ENCODE peak calls at places on chromosomes 7 and 10, in eight cellular contexts. U is cardiac muscle cell, M is heart left ventricle, E is astrocyte, A is MM.1S, X is cardiac fibroblast, G is pancreas, L is GM20000. Y is an unnamed sample.

GRCh38 chr10:103706760-103707159 is 148.6 kb downstream of the SH3PXD2A start:
- DNase-seq in U (no peak), M (no peak), E (no peak), A (no peak), X (no peak), G (no peak), L (no peak), Y (no peak)

GRCh38 chr7:150479023-150479716 is 28.7 kb downstream of the GIMAP8 start:
- DNase-seq in U (no peak), M (no peak), E (no peak), A (no peak), X (no peak), G (no peak), L (no peak), Y (no peak)

GRCh38 chr10:20986049-20986448 is 88.9 kb upstream of the NEBL start:
- DNase-seq in U (no peak), M (no peak), E (no peak), A (no peak), X (peak), G (peak), L (no peak), Y (no peak)

GRCh38 chr10:6579904-6580278 is at the start of gene PRKCQ:
- DNase-seq in U (peak), M (no peak), E (peak), A (no peak), X (peak), G (peak), L (no peak), Y (no peak)

GRCh38 chr7:192035-192649 is at the start of gene FAM20C:
- DNase-seq in U (peak), M (peak), E (peak), A (no peak), X (peak), G (peak), L (no peak), Y (peak)

GRCh38 chr7:149496642-149497391 is 792 bp downstream of the ZNF746 start:
- DNase-seq in U (peak), M (peak), E (peak), A (peak), X (peak), G (peak), L (peak), Y (peak)

GRCh38 chr7:76369011-76369410 is 10.2 kb upstream of the YWHAG start:
- DNase-seq in U (no peak), M (no peak), E (no peak), A (no peak), X (no peak), G (no peak), L (no peak), Y (no peak)

GRCh38 chr7:134593530-134594392 is 44.9 kb downstream of the AKR1B15 start:
- DNase-seq in U (peak), M (peak), E (peak), A (no peak), X (peak), G (peak), L (no peak), Y (peak)

GRCh38 chr10:123429631-123430257 is 236.4 kb upstream of the GPR26 start:
- DNase-seq in U (no peak), M (no peak), E (peak), A (no peak), X (no peak), G (no peak), L (no peak), Y (no peak)

GRCh38 chr10:17200885-17201164 is 647 bp downstream of the TRDMT1 start:
- DNase-seq in U (peak), M (peak), E (peak), A (peak), X (peak), G (peak), L (peak), Y (peak)

GRCh38 chr7:27842094-27842493 is 102.1 kb downstream of the TAX1BP1 start:
- DNase-seq in U (no peak), M (no peak), E (no peak), A (no peak), X (no peak), G (no peak), L (no peak), Y (no peak)

GRCh38 chr10:42983595-42983990 is 93.3 kb upstream of the RET start:
- DNase-seq in U (no peak), M (no peak), E (no peak), A (no peak), X (no peak), G (no peak), L (no peak), Y (peak)

GRCh38 chr7:135672560-135673359 is 10.4 kb downstream of the STMP1 start:
- DNase-seq in U (peak), M (peak), E (peak), A (peak), X (peak), G (no peak), L (peak), Y (no peak)

GRCh38 chr10:46104071-46104585 is 58.1 kb upstream of the MSMB start:
- DNase-seq in U (no peak), M (no peak), E (no peak), A (no peak), X (no peak), G (no peak), L (no peak), Y (no peak)

DNA sequence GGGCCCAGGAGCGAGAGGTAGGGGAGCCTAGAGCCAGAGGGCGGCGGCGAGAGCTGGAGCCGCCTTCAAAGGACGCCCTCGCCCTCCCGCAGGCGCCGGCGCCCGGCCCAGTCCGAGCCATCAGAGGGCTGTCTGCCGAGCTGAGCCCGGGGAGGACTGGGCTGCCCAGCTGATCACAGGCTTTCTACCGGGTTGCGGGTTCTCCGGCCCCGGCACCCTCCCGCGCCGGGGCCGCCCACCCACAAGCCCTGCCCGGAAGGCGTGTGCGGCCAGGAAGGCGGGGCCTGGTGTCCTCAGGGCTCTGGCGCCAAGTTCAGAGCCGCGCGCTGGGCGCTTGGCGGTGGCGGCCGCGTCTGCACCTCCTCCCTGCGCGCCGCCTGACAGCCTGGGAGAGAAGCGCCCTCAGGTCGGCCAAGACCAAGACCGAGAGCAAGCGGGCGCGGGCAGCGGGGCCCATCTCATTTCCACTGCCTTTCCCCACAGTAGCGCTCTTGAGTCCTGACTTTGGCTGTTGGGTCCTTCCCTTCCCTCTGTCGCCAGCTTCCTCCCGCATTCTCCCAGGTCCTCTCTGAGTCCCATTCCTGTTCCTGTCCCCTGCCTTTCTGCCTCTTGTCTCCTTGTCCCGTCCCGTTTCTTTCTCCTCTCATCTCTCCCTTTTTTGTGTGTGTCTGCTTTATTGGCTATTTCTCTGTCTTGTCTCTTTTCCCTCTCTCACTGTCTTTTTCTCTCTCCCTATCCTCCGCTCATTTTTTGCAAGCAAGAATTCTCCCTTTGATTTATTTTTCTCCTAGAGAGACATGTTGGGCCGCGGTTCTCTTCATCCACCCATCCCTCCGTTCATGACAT is 60.6 kb upstream of the MSMB start:
- DNase-seq in U (peak), M (peak), E (peak), A (peak), X (peak), G (peak), L (peak), Y (peak)
- TF ChIP-seq CTCF in U (no peak), M (no peak), E (no peak), A (no peak), X (no peak), G (no peak), L (no peak), Y (peak)

GRCh38 chr10:46293832-46294640 is 7.2 kb downstream of the ANTXRL start:
- DNase-seq in U (no peak), M (no peak), E (no peak), A (no peak), X (no peak), G (peak), L (no peak), Y (peak)
- TF ChIP-seq CTCF in U (peak), M (no peak), E (no peak), A (no peak), X (no peak), G (no peak), L (no peak), Y (no peak)

GRCh38 chr10:73771722-73772279 is 10.0 kb upstream of the CHCHD1 start:
- DNase-seq in U (peak), M (peak), E (no peak), A (peak), X (peak), G (no peak), L (peak), Y (peak)
- TF ChIP-seq CTCF in U (no peak), M (no peak), E (no peak), A (no peak), X (no peak), G (no peak), L (no peak), Y (no peak)

GRCh38 chr10:52314007-52314821 is at the start of gene DKK1:
- DNase-seq in U (peak), M (peak), E (peak), A (peak), X (peak), G (peak), L (peak), Y (peak)
- TF ChIP-seq CTCF in U (peak), M (peak), E (peak), A (peak), X (peak), G (peak), L (peak), Y (peak)

GRCh38 chr10:72832701-72833100 is 60.8 kb upstream of the OIT3 start:
- DNase-seq in U (no peak), M (no peak), E (peak), A (no peak), X (peak), G (no peak), L (no peak), Y (no peak)

GRCh38 chr10:72831696-72832355 is 61.7 kb upstream of the OIT3 start:
- DNase-seq in U (no peak), M (no peak), E (no peak), A (no peak), X (peak), G (no peak), L (no peak), Y (no peak)

GRCh38 chr10:72830625-72831024 is 62.9 kb upstream of the OIT3 start:
- DNase-seq in U (no peak), M (no peak), E (no peak), A (no peak), X (no peak), G (no peak), L (no peak), Y (no peak)

GRCh38 chr10:72834183-72834825 is 59.2 kb upstream of the OIT3 start:
- DNase-seq in U (peak), M (peak), E (peak), A (peak), X (peak), G (peak), L (peak), Y (peak)
- TF ChIP-seq CTCF in U (peak), M (peak), E (peak), A (peak), X (peak), G (no peak), L (peak), Y (peak)

DNA sequence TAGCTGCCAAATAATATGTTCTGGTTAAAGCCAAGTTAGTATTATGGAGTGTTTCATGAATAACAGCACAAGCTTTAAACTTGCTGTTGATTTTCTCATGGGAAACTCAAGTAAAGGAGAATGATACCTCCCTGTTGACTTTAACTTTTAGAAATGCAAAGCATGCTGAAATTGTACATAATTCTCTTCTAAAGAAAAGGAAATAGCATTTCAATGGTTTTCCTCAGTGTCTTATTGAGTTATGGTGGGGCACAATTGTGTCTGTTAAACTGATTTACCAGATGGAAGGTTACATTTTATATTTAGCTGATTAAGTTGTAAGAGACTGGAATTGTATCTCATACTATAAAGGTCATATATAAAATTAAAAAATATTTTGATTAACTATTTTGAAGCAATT is 119.3 kb downstream of the HDAC9 start:
- DNase-seq in U (no peak), M (no peak), E (no peak), A (no peak), X (no peak), G (no peak), L (no peak), Y (no peak)
- TF ChIP-seq CTCF in U (no peak), M (no peak), E (no peak), A (no peak), X (no peak), G (no peak), L (no peak), Y (no peak)

Y was measured in dorsolateral prefrontal cortex.